ENCODE peak calls at places on chromosome 15, in nine cellular contexts. Z is HL-60, W is GM12865, I is ovary, H is kidney epithelial cell, A is GM06990, M is cardiac fibroblast, Q is psoas muscle, U is left ventricle myocardium inferior. D is an unnamed sample.

GRCh38 chr15:62559049-62559733 is 394.1 kb upstream of the C2CD4B start:
- DNase-seq in U (peak), I (peak), Q (peak), H (no peak), M (peak), A (no peak), Z (no peak), W (no peak), D (no peak)

GRCh38 chr15:101652783-101653430 is 726 bp upstream of the TM2D3 start:
- DNase-seq in U (no peak), A (no peak), W (no peak), H (no peak), Z (no peak), M (no peak), I (no peak), Q (no peak), D (no peak)

GRCh38 chr15:66294157-66294931 is 976 bp downstream of the DIS3L start:
- DNase-seq in A (no peak), W (peak), H (peak), U (no peak), Z (peak), I (no peak), Q (no peak), M (peak), D (peak)

GRCh38 chr15:70101459-70102113 is 3.9 kb upstream of the TLE3 start:
- DNase-seq in I (peak), Z (no peak), Q (no peak), U (peak), H (peak), W (no peak), A (no peak), M (peak), D (no peak)

GRCh38 chr15:64009241-64009640 is 37.0 kb downstream of the DAPK2 start:
- DNase-seq in A (no peak), U (peak), H (no peak), Z (no peak), Q (peak), I (no peak), W (peak), M (peak), D (no peak)

GRCh38 chr15:85026304-85027032 is 44.8 kb downstream of the PDE8A start:
- DNase-seq in A (no peak), Q (no peak), Z (no peak), U (peak), H (no peak), M (peak), W (peak), I (no peak), D (no peak)

GRCh38 chr15:37880009-37880834 is 54.2 kb upstream of the TMCO5A start:
- DNase-seq in Q (no peak), M (peak), U (no peak), W (peak), A (peak), I (no peak), H (no peak), Z (no peak), D (peak)

GRCh38 chr15:34161329-34161953 is 48.5 kb downstream of the KATNBL1 start:
- DNase-seq in M (peak), Z (peak), Q (no peak), U (no peak), I (no peak), A (no peak), W (no peak), H (no peak), D (no peak)

GRCh38 chr15:100929641-100930042 is 10.5 kb downstream of the LRRK1 start:
- DNase-seq in Z (no peak), H (no peak), A (peak), U (no peak), W (peak), M (no peak), Q (no peak), I (no peak), D (no peak)

GRCh38 chr15:43867096-43867495 is 40.3 kb downstream of the WDR76 start:
- DNase-seq in U (no peak), I (no peak), A (no peak), W (no peak), M (no peak), Q (no peak), H (no peak), Z (no peak), D (no peak)

GRCh38 chr15:90465930-90466567 is 63.7 kb upstream of the CRTC3 start:
- DNase-seq in U (no peak), W (no peak), H (no peak), A (no peak), Z (no peak), Q (no peak), I (no peak), M (peak), D (no peak)
- TF ChIP-seq CTCF in U (no peak), W (no peak), H (no peak), A (no peak), Z (no peak), Q (no peak), I (no peak), M (no peak), D (no peak)

GRCh38 chr15:78550815-78551214 is 10.6 kb downstream of the PSMA4 start:
- DNase-seq in I (no peak), W (no peak), U (no peak), Z (no peak), H (no peak), Q (no peak), M (no peak), A (no peak), D (no peak)

GRCh38 chr15:78551902-78552301 is 11.7 kb downstream of the PSMA4 start:
- DNase-seq in H (no peak), Q (no peak), I (no peak), A (no peak), U (no peak), M (no peak), W (peak), Z (no peak), D (peak)

GRCh38 chr15:78550194-78550593 is 9.9 kb downstream of the PSMA4 start:
- DNase-seq in H (no peak), Z (no peak), I (no peak), M (no peak), W (no peak), U (no peak), Q (no peak), A (no peak), D (no peak)

DNA sequence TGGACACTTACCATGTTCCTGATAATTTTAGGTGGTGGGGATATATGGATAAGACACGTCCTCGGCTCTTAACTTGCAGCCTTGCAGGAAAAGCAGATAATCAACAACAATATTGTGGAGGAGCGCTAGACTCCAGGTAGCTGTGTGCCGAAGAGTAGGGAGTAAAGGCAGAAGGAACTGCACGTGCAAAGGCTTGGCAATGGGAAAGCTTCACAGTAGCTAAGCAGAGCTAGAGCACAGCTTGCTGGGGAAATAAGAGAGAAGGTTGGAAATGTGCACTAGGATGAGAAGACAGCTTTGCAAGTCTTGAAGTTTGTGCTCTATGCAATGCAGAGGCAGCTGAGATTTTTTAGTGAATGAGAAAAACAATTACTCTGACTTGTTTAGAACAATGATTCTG is 12.4 kb downstream of the PSMA4 start:
- DNase-seq in W (no peak), A (no peak), Z (no peak), M (no peak), Q (no peak), U (no peak), I (no peak), H (no peak), D (no peak)
- H3K4me3 ChIP-seq in W (no peak), A (no peak), Z (no peak), M (no peak), Q (no peak), U (no peak), I (no peak), H (no peak), D (no peak)

GRCh38 chr15:57111002-57111401 is 192.6 kb downstream of the TCF12 start:
- DNase-seq in Q (no peak), I (no peak), W (no peak), M (no peak), Z (no peak), H (no peak), U (no peak), A (no peak), D (no peak)
- TF ChIP-seq CTCF in Q (peak), I (no peak), W (no peak), M (peak), Z (no peak), H (no peak), U (peak), A (no peak), D (no peak)

GRCh38 chr15:98874773-98875172 is 132.8 kb downstream of the PGPEP1L start:
- DNase-seq in U (no peak), M (no peak), I (no peak), Z (no peak), Q (no peak), W (peak), A (no peak), H (no peak), D (no peak)
- H3K4me3 ChIP-seq in U (no peak), M (no peak), I (no peak), Z (no peak), Q (no peak), W (no peak), A (no peak), H (no peak), D (no peak)

DNA sequence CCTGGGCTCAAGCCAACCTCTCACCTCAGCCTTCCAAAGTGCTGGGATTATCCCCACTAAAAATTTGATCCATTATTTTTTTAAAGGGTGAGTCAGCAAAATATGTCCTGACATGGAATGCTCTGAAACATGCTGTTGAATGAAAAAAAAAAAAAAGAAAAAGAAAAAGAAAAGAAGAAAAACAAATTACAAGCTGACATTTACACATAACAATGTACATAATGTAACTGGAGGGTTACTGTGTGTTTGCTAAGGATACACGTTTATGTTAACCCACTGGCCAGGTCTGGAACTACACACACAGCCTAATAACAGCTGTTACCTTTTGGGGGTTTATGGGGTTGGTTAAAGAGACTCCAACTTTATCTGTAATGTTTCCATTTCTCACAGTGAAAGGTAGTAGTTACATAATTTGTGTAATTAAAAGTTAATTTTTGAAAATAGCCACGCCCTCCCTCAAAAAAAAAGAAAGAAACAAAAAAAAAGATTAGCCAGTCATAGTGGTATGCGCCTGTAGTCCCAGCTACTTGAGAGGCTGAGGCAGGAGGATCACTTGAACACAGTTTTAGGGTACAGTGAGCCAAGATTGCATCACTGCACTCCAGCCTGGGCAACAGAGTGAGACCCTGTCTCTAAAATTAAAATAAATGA is 3.1 kb upstream of the MESP2 start:
- DNase-seq in M (peak), U (no peak), W (peak), Q (no peak), H (no peak), Z (no peak), A (no peak), I (no peak), D (no peak)
- TF ChIP-seq CTCF in M (peak), U (no peak), W (peak), Q (no peak), H (no peak), Z (no peak), A (no peak), I (no peak), D (peak)

GRCh38 chr15:51982013-51982769 is 10.6 kb upstream of the LEO1 start:
- DNase-seq in Q (peak), H (no peak), W (peak), M (peak), I (no peak), A (peak), Z (peak), U (no peak), D (peak)
- H3K4me3 ChIP-seq in Q (peak), H (no peak), W (peak), M (peak), I (no peak), A (peak), Z (peak), U (peak), D (peak)

GRCh38 chr15:72585659-72586058 is 68.8 kb upstream of the GOLGA6B start:
- DNase-seq in U (no peak), Q (no peak), M (peak), Z (no peak), W (no peak), H (no peak), I (no peak), A (no peak), D (no peak)
- TF ChIP-seq CTCF in U (peak), Q (peak), M (peak), Z (no peak), W (no peak), H (peak), I (no peak), A (no peak), D (no peak)

DNA sequence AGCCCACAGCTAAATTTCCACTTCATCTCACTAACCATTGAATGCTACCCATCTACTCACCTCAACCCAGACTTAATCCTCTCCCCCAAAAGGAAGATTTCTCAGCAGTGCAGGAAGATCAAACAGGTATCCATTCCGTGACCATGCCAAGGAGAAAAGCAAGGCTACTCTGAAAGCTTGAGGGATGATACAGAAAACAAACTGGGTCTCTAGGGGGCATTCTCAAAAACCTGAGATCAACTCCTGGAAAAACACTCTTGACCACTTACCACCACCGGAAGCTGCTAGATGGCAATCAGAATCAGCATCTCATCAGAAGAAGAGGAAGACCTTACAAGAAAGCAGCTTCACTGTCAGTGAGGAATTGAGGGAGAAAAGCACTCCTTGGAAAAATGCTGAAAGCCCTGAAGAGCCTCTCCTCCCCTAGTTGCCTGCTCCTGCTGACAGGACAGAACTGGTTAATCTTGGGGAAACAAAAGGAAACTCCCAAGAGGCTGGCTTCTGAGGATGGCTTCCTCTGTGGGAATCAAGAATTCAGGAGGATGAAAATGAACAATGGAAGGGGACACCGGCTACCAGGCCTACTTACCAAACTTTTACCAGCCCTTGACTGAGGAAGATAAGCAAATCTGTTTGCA is at the start of gene ATP8B4:
- DNase-seq in Q (no peak), A (no peak), U (no peak), H (no peak), I (no peak), W (no peak), Z (no peak), M (no peak), D (no peak)
- H3K4me3 ChIP-seq in Q (no peak), A (no peak), U (no peak), H (no peak), I (peak), W (no peak), Z (peak), M (no peak), D (no peak)

GRCh38 chr15:53588773-53589172 is 170.7 kb downstream of the WDR72 start:
- DNase-seq in I (no peak), Q (no peak), A (no peak), H (peak), M (peak), U (no peak), W (no peak), Z (no peak), D (no peak)

GRCh38 chr15:53591041-53591440 is 168.4 kb downstream of the WDR72 start:
- DNase-seq in I (no peak), A (no peak), H (peak), W (no peak), Q (no peak), M (no peak), U (no peak), Z (no peak), D (no peak)

GRCh38 chr15:53581513-53581912 is 177.9 kb downstream of the WDR72 start:
- DNase-seq in Q (no peak), I (no peak), A (no peak), U (no peak), H (no peak), Z (no peak), M (no peak), W (no peak), D (no peak)

GRCh38 chr15:53589526-53590057 is 169.9 kb downstream of the WDR72 start:
- DNase-seq in M (no peak), H (no peak), A (no peak), U (no peak), I (no peak), Z (no peak), Q (no peak), W (no peak), D (no peak)

GRCh38 chr15:53586815-53587214 is 172.6 kb downstream of the WDR72 start:
- DNase-seq in I (no peak), U (no peak), H (no peak), Q (no peak), Z (no peak), W (peak), M (no peak), A (no peak), D (peak)
- TF ChIP-seq CTCF in I (no peak), U (peak), H (peak), Q (no peak), Z (no peak), W (peak), M (no peak), A (peak), D (peak)

DNA sequence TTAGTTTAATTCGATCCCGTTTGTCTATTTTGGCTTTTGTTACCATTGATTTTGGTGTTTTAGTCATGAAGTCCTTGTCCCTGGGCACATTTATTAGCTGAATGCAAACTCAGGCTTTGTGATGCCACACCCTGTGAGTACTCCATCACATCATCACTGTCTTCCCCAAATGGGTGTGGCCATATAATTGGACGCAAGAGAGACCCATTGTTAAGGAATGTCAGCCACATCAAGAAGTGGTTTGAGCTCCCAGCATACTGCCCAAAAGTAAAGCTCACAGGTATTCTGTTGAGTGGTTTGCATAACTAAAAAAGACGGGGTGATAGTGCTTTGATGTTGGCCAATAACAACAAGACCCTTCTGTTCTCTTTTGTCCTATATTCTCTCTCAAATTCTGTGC is 245.7 kb downstream of the SV2B start:
- DNase-seq in W (no peak), Z (no peak), A (no peak), H (no peak), I (no peak), U (no peak), Q (no peak), M (no peak), D (no peak)
- H3K4me3 ChIP-seq in W (no peak), Z (no peak), A (no peak), H (no peak), I (no peak), U (no peak), Q (no peak), M (no peak), D (no peak)

D was measured in GM12864.